ENCODE peak calls at places on chromosomes 3 and 15, in four cellular contexts. A is ELR, S is germinal center, J is PC-9. E is an unnamed sample.

GRCh38 chr15:67149859-67150824 is 84.7 kb downstream of the SMAD3 start:
- DNase-seq in A (peak), S (no peak), J (peak), E (no peak)

GRCh38 chr3:105791919-105792786 is 76.7 kb downstream of the CBLB start:
- DNase-seq in A (peak), S (no peak), J (no peak), E (no peak)

GRCh38 chr3:29279830-29280229 is 1.0 kb upstream of the RBMS3 start:
- DNase-seq in A (no peak), S (no peak), J (no peak), E (no peak)

GRCh38 chr3:197692641-197693040 is 44.1 kb downstream of the RUBCN start:
- DNase-seq in A (peak), J (no peak), S (no peak), E (no peak)

GRCh38 chr3:28317438-28318022 is 31.0 kb upstream of the ZCWPW2 start:
- DNase-seq in S (peak), A (peak), J (no peak), E (peak)

GRCh38 chr3:146895026-146895749 is 290.0 kb upstream of the PLSCR5 start:
- DNase-seq in A (peak), J (no peak), S (no peak), E (no peak)

GRCh38 chr3:125150525-125151436 is 61.8 kb downstream of the SLC12A8 start:
- DNase-seq in A (peak), S (peak), J (no peak), E (peak)

GRCh38 chr15:27028836-27029482 is 58.0 kb downstream of the GABRG3 start:
- DNase-seq in S (no peak), A (no peak), J (no peak), E (no peak)

GRCh38 chr3:71245052-71245488 is 338.5 kb downstream of the FOXP1 start:
- DNase-seq in A (peak), J (no peak), S (no peak), E (no peak)

GRCh38 chr3:128547368-128547987 is 54.5 kb upstream of the GATA2 start:
- DNase-seq in J (no peak), A (peak), S (no peak), E (no peak)

GRCh38 chr3:110378481-110378880 is 693.1 kb upstream of the NECTIN3 start:
- DNase-seq in A (peak), S (no peak), J (no peak), E (no peak)

GRCh38 chr15:48644827-48645557 is 517 bp downstream of the FBN1 start:
- DNase-seq in S (peak), J (no peak), A (peak), E (no peak)

GRCh38 chr15:38533416-38533915 is 31.1 kb downstream of the RASGRP1 start:
- DNase-seq in S (no peak), J (no peak), A (no peak), E (no peak)

GRCh38 chr3:69888040-69888945 is 111.2 kb upstream of the SAMMSON start:
- DNase-seq in J (no peak), A (no peak), S (no peak), E (no peak)

GRCh38 chr3:152436707-152437615 is 168.2 kb downstream of the MBNL1 start:
- DNase-seq in A (no peak), J (no peak), S (no peak), E (no peak)

GRCh38 chr3:193827831-193828230 is 234.8 kb downstream of the OPA1 start:
- DNase-seq in J (no peak), A (no peak), S (no peak), E (no peak)

GRCh38 chr15:100595964-100596363 is 6.0 kb downstream of the LINS1 start:
- DNase-seq in A (no peak), J (no peak), S (no peak), E (no peak)

GRCh38 chr3:41158947-41159346 is 40.4 kb upstream of the CTNNB1 start:
- DNase-seq in J (peak), A (no peak), S (no peak), E (no peak)

GRCh38 chr3:70947584-70947983 is 635.1 kb upstream of the MDFIC2 start:
- DNase-seq in J (no peak), A (no peak), S (no peak), E (no peak)

GRCh38 chr3:113243846-113244245 is 32.5 kb downstream of the BOC start:
- DNase-seq in J (no peak), S (no peak), A (no peak), E (no peak)